ENCODE peak calls at places on chromosome 1, in six cellular contexts. X is NCI-H345, M is ELF-1, B is NCI-H1105, P is DMS53, J is kidney glomerular epithelial cell. Z is an unnamed sample.

GRCh38 chr1:119674835-119675289 is 26.8 kb upstream of the ZNF697 start:
- DNase-seq in J (peak), M (peak), P (no peak), X (peak), B (peak), Z (peak)

GRCh38 chr1:228287541-228288425 is 79.9 kb downstream of the OBSCN start:
- DNase-seq in P (no peak), J (no peak), X (no peak), M (no peak), B (no peak), Z (no peak)

GRCh38 chr1:229570891-229571516 is 12.5 kb upstream of the ABCB10 start:
- DNase-seq in P (peak), M (no peak), B (no peak), X (no peak), J (no peak), Z (no peak)

GRCh38 chr1:26098602-26099001 is 13.0 kb upstream of the PDIK1L start:
- DNase-seq in M (no peak), P (no peak), J (no peak), B (no peak), X (no peak), Z (no peak)

GRCh38 chr1:9399510-9400424 is 107.1 kb downstream of the SPSB1 start:
- DNase-seq in B (no peak), P (peak), M (peak), J (no peak), X (peak), Z (no peak)

GRCh38 chr1:241423541-241424479 is 66.8 kb upstream of the RGS7 start:
- DNase-seq in X (peak), M (peak), B (no peak), P (peak), J (no peak), Z (no peak)

GRCh38 chr1:150613061-150613920 is 16.1 kb downstream of the ENSA start:
- DNase-seq in B (no peak), X (peak), M (no peak), P (peak), J (peak), Z (no peak)

GRCh38 chr1:152347116-152347728 is 12.6 kb downstream of the FLG2 start:
- DNase-seq in B (peak), M (peak), X (peak), J (peak), P (peak), Z (peak)

GRCh38 chr1:70922196-70922595 is 125.4 kb downstream of the PTGER3 start:
- DNase-seq in P (peak), B (no peak), X (no peak), J (no peak), M (no peak), Z (no peak)

GRCh38 chr1:162157469-162157868 is 88.0 kb downstream of the NOS1AP start:
- DNase-seq in M (no peak), B (no peak), X (no peak), P (no peak), J (no peak), Z (no peak)

GRCh38 chr1:2046225-2046917 is 3.8 kb upstream of the PRKCZ start:
- DNase-seq in M (peak), B (peak), X (peak), P (peak), J (peak), Z (peak)

GRCh38 chr1:44684525-44684924 is 10.0 kb downstream of the ARMH1 start:
- DNase-seq in J (no peak), X (no peak), M (no peak), B (no peak), P (no peak), Z (no peak)